ENCODE peak calls at places on chromosome 14, in five cellular contexts. M, L, N, D and V are unnamed samples.

GRCh38 chr14:77265187-77265515 is 5.9 kb downstream of the NGB start:
- DNase-seq in M (no peak), L (no peak), N (no peak), D (no peak), V (no peak)

GRCh38 chr14:89327771-89328212 is 89.2 kb downstream of the FOXN3 start:
- DNase-seq in M (no peak), L (no peak), N (no peak), D (peak), V (no peak)

GRCh38 chr14:22200977-22201605 is 387.9 kb downstream of the DAD1 start:
- DNase-seq in M (peak), L (peak), N (peak), D (peak), V (peak)

GRCh38 chr14:49033131-49033530 is 553.0 kb downstream of the RPS29 start:
- DNase-seq in M (no peak), L (no peak), N (no peak), D (no peak), V (no peak)

GRCh38 chr14:62736004-62736403 is 309.3 kb downstream of the KCNH5 start:
- DNase-seq in M (no peak), L (no peak), N (no peak), D (no peak), V (no peak)

GRCh38 chr14:54175298-54175942 is 218.8 kb upstream of the BMP4 start:
- DNase-seq in M (peak), L (peak), N (peak), D (peak), V (peak)

GRCh38 chr14:99391671-99392070 is 89.0 kb downstream of the SETD3 start:
- DNase-seq in M (no peak), L (no peak), N (peak), D (peak), V (no peak)

GRCh38 chr14:54590481-54590880 is 23.6 kb downstream of the SAMD4A start:
- DNase-seq in M (no peak), L (no peak), N (no peak), D (peak), V (no peak)

GRCh38 chr14:99690636-99691035 is 6.5 kb downstream of the CYP46A1 start:
- DNase-seq in M (no peak), L (no peak), N (no peak), D (no peak), V (no peak)

GRCh38 chr14:103133213-103134140 is 10.2 kb downstream of the TNFAIP2 start:
- DNase-seq in M (no peak), L (no peak), N (no peak), D (no peak), V (no peak)

GRCh38 chr14:58414845-58415244 is 12.5 kb downstream of the TIMM9 start:
- DNase-seq in M (no peak), L (no peak), N (no peak), D (no peak), V (no peak)

GRCh38 chr14:35678403-35679028 is 130.6 kb downstream of the RALGAPA1 start:
- DNase-seq in M (no peak), L (no peak), N (no peak), D (no peak), V (no peak)

GRCh38 chr14:72781476-72782181 is 112.3 kb downstream of the DPF3 start:
- DNase-seq in M (no peak), L (no peak), N (peak), D (peak), V (no peak)

GRCh38 chr14:95875831-95876768 is 532 bp upstream of the TUNAR start:
- DNase-seq in M (peak), L (no peak), N (no peak), D (no peak), V (no peak)

GRCh38 chr14:30790827-30791226 is 83.5 kb upstream of the COCH start:
- DNase-seq in M (no peak), L (no peak), N (no peak), D (no peak), V (no peak)

GRCh38 chr14:95098984-95099599 is 58.2 kb downstream of the DICER1 start:
- DNase-seq in M (peak), L (peak), N (peak), D (peak), V (peak)

GRCh38 chr14:51677276-51677675 is 25.6 kb downstream of the FRMD6 start:
- DNase-seq in M (no peak), L (no peak), N (peak), D (peak), V (no peak)
- H3K27ac ChIP-seq in M (no peak), L (no peak), N (peak), D (peak), V (no peak)

DNA sequence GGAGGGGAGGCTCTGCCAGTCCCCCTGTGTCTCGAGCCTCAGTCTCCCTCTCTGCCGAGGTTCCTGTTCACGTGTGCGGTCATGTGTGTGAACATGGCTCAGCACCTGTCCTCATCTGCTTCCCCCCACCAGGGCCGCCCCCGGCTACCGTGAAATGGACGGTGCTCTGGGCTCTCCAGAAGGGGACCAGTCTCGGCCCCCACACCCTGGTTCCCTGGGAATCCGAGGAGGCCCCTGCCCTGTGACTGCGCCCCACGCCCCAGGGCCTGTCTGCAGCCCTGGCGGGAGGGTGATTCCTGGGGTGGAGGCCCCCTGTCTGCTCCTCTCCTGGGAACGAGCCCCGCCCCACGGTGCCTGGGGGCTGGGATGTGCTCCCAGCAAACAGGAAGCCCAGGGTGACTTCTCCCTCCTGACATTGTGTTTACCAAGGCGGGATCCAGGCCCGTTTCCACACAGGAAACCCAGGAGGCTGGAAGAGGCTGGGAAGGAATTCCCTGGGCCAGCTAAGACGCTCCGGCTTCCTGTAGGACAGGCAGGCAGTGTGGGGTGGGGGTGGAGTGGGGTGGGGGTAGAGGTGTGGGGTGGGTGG is 46.6 kb downstream of the KIF26A start:
- DNase-seq in M (no peak), L (no peak), N (no peak), D (no peak), V (no peak)
- H3K27ac ChIP-seq in M (no peak), L (no peak), N (no peak), D (no peak), V (no peak)

GRCh38 chr14:68607081-68607851 is 185.6 kb downstream of the ZFP36L1 start:
- DNase-seq in M (peak), L (no peak), N (peak), D (peak), V (no peak)

GRCh38 chr14:68606644-68607043 is 186.2 kb downstream of the ZFP36L1 start:
- DNase-seq in M (no peak), L (no peak), N (no peak), D (no peak), V (no peak)

GRCh38 chr14:68609012-68609411 is 183.9 kb downstream of the ZFP36L1 start:
- DNase-seq in M (no peak), L (no peak), N (no peak), D (no peak), V (no peak)

GRCh38 chr14:68607852-68608232 is 185.0 kb downstream of the ZFP36L1 start:
- DNase-seq in M (no peak), L (no peak), N (no peak), D (no peak), V (no peak)

DNA sequence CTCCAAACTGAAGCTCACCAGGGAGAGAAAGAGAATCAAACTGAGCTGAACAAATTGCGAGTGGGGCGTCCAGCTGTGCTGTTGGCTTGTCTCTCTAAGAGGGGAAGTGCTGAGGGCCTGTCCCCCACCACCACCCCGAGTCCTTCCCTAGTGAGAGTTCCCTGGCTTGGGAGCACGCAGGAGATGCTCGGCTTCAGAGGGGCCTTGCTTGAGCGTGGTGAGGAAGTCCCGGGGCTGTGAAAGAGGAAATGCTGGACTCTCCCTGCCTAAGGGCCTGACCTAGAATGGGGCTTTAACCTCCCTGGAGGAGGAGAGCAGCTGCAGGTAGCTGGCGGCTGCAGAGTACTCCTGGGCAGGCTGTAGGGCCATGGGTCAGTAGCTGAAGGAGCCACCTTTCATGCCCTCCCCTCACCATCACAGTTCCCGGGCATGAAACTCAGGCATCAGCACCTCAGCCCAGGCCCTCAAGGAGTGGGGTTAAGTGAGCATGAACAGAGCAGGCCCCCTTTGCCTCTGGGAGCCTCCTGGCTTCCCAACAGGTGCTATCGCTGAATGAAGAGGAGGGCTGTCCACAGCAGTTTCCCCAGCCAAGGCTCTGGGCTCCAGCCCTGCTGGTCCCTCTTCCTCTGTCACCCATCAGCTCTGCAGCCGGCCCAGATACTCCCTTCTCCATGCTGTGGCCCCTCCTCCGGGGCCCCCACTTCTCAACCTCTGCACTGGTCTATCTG is 184.5 kb downstream of the ZFP36L1 start:
- DNase-seq in M (no peak), L (no peak), N (no peak), D (no peak), V (no peak)
- H3K27ac ChIP-seq in M (no peak), L (no peak), N (no peak), D (no peak), V (no peak)

GRCh38 chr14:101407328-101407727 is 154.0 kb upstream of the DIO3 start:
- DNase-seq in M (no peak), L (no peak), N (no peak), D (no peak), V (no peak)

GRCh38 chr14:101404426-101405170 is 156.7 kb upstream of the DIO3 start:
- DNase-seq in M (no peak), L (peak), N (no peak), D (no peak), V (peak)

GRCh38 chr14:101405931-101406330 is 155.4 kb upstream of the DIO3 start:
- DNase-seq in M (no peak), L (no peak), N (no peak), D (no peak), V (no peak)

GRCh38 chr14:101406921-101407320 is 154.4 kb upstream of the DIO3 start:
- DNase-seq in M (no peak), L (no peak), N (no peak), D (no peak), V (no peak)

GRCh38 chr14:101405171-101405883 is 156.0 kb upstream of the DIO3 start:
- DNase-seq in M (no peak), L (no peak), N (peak), D (peak), V (no peak)
- H3K27ac ChIP-seq in M (no peak), L (no peak), N (no peak), D (no peak), V (no peak)